ENCODE peak calls at places on chromosomes 1 and 21, in seven cellular contexts. R is HFF-Myc, O is astrocyte, G is SK-N-SH, E is neural progenitor cell, V is AG04450, B is progenitor cell of endocrine pancreas. Z is an unnamed sample.

GRCh38 chr1:31155216-31155806 is 84.4 kb downstream of the NKAIN1 start:
- DNase-seq in R (no peak), O (peak; percentile 49), G (peak; percentile 90), E (peak; percentile 88), V (no peak), B (peak; percentile 57), Z (peak; percentile 70)

GRCh38 chr1:215819114-215819513 is 252.0 kb downstream of the KCTD3 start:
- DNase-seq in R (no peak), O (peak; percentile 39), G (no peak), E (no peak), V (peak; percentile 33), B (no peak), Z (no peak)

GRCh38 chr1:7299994-7300393 is 471.1 kb upstream of the VAMP3 start:
- DNase-seq in R (no peak), O (peak; percentile 88), G (no peak), E (no peak), V (peak; percentile 75), B (no peak), Z (no peak)

GRCh38 chr1:225944387-225944786 is 3.4 kb upstream of the LEFTY2 start:
- DNase-seq in R (no peak), O (no peak), G (no peak), E (no peak), V (no peak), B (no peak), Z (no peak)

GRCh38 chr1:68624233-68624632 is 127.4 kb upstream of the DEPDC1 start:
- DNase-seq in R (no peak), O (peak; percentile 77), G (no peak), E (peak; percentile 13), V (no peak), B (no peak), Z (no peak)

GRCh38 chr1:118984990-118985608 is 3.0 kb downstream of the TBX15 start:
- DNase-seq in R (no peak), O (no peak), G (peak; percentile 14), E (peak; percentile 36), V (no peak), B (no peak), Z (no peak)

GRCh38 chr21:42569732-42570301 is 56.2 kb downstream of the SLC37A1 start:
- DNase-seq in R (no peak), O (no peak), G (no peak), E (no peak), V (no peak), B (no peak), Z (peak; percentile 3)

GRCh38 chr1:15932612-15933011 is 43.3 kb downstream of the ZBTB17 start:
- DNase-seq in R (no peak), O (no peak), G (no peak), E (no peak), V (no peak), B (no peak), Z (no peak)

GRCh38 chr1:193283026-193283425 is 96.6 kb upstream of the B3GALT2 start:
- DNase-seq in R (no peak), O (peak; percentile 49), G (no peak), E (no peak), V (no peak), B (no peak), Z (no peak)

GRCh38 chr1:182257369-182258063 is 134.1 kb downstream of the GLUL start:
- DNase-seq in R (no peak), O (no peak), G (no peak), E (no peak), V (no peak), B (no peak), Z (no peak)

GRCh38 chr1:115191691-115192090 is 102.4 kb upstream of the TSPAN2 start:
- DNase-seq in R (no peak), O (no peak), G (no peak), E (no peak), V (no peak), B (no peak), Z (no peak)

GRCh38 chr1:8985915-8986813 is 40.1 kb downstream of the SLC2A7 start:
- DNase-seq in R (peak; percentile 75), O (peak; percentile 96), G (no peak), E (no peak), V (peak; percentile 81), B (no peak), Z (no peak)

GRCh38 chr1:2848006-2848670 is 46.6 kb upstream of the TTC34 start:
- DNase-seq in R (no peak), O (no peak), G (no peak), E (no peak), V (no peak), B (no peak), Z (no peak)

GRCh38 chr1:200558866-200559459 is 61.6 kb downstream of the KIF14 start:
- DNase-seq in R (peak; percentile 38), O (peak; percentile 40), G (peak; percentile 47), E (peak; percentile 23), V (peak; percentile 41), B (no peak), Z (no peak)

GRCh38 chr21:17727361-17727760 is 91.8 kb downstream of the C21orf91 start:
- DNase-seq in R (no peak), O (no peak), G (no peak), E (no peak), V (no peak), B (no peak), Z (no peak)

GRCh38 chr1:180225403-180225802 is 4.7 kb upstream of the LHX4 start:
- DNase-seq in R (no peak), O (no peak), G (no peak), E (no peak), V (no peak), B (no peak), Z (no peak)

GRCh38 chr1:228344631-228345072 is 62.0 kb downstream of the TRIM11 start:
- DNase-seq in R (no peak), O (no peak), G (no peak), E (no peak), V (no peak), B (no peak), Z (peak; percentile 9)

GRCh38 chr1:119808491-119808890 is 2.8 kb downstream of the REG4 start:
- DNase-seq in R (no peak), O (peak; percentile 20), G (no peak), E (no peak), V (no peak), B (no peak), Z (no peak)

GRCh38 chr1:195590649-195591048 is 1017.6 kb downstream of the KCNT2 start:
- DNase-seq in R (no peak), O (peak; percentile 25), G (no peak), E (no peak), V (no peak), B (no peak), Z (no peak)

GRCh38 chr1:35298464-35298863 is 30.0 kb downstream of the ZMYM4 start:
- DNase-seq in R (no peak), O (peak; percentile 16), G (peak; percentile 44), E (peak; percentile 61), V (no peak), B (no peak), Z (no peak)

GRCh38 chr1:86227026-86227425 is 70.5 kb upstream of the COL24A1 start:
- DNase-seq in R (no peak), O (peak; percentile 96), G (no peak), E (no peak), V (no peak), B (no peak), Z (no peak)

GRCh38 chr1:145799806-145800205 is 24.1 kb downstream of the RNF115 start:
- DNase-seq in R (no peak), O (peak; percentile 53), G (no peak), E (no peak), V (no peak), B (no peak), Z (no peak)
- TF ChIP-seq CTCF in R (no peak), O (no peak), G (no peak), E (no peak), V (no peak), B (no peak), Z (no peak)

DNA sequence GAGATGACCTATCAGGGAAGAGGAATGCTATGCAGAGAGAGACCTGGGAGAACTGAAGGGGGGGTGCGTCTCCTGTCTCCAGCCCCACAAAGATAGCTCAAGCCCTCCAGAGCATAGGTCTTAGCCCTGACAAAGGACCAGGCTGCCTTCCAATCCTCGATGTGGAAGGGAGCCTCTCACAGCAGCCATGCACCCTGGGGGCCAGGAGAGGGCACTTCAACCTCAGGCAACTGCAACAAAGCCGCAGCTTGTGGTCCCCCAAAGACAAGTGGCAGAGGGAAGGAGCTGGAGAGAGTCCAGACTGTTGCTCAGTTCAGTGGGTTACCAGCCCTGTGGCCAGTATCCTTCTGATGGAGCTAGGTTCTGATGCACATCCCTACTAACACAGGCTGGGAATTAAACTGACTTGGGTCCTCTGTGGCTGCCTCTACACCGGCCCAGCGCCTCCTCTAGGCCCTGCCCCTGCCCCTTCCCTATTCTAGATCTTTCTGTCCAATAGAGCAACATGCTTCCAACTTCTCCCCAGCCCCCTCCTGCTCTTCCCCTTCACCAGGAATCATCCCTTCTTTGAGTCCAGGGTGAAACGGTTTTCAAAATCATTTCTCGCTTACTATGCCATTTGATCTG is 100.7 kb upstream of the SPATA6 start:
- DNase-seq in R (peak; percentile 9), O (peak; percentile 41), G (peak; percentile 80), E (peak; percentile 93), V (no peak), B (peak; percentile 56), Z (peak; percentile 89)
- TF ChIP-seq CTCF in R (peak; percentile 60), O (peak; percentile 83), G (peak; percentile 78), E (peak; percentile 92), V (peak; percentile 50), B (peak; percentile 93), Z (peak; percentile 71)

GRCh38 chr1:53525595-53525994 is 66.4 kb downstream of the DMRTB1 start:
- DNase-seq in R (no peak), O (no peak), G (peak; percentile 66), E (peak; percentile 35), V (no peak), B (no peak), Z (peak; percentile 58)
- TF ChIP-seq CTCF in R (no peak), O (no peak), G (no peak), E (peak; percentile 18), V (no peak), B (peak; percentile 33), Z (no peak)

GRCh38 chr1:235679644-235680043 is 30.1 kb upstream of the GNG4 start:
- DNase-seq in R (no peak), O (no peak), G (no peak), E (no peak), V (no peak), B (no peak), Z (no peak)
- TF ChIP-seq CTCF in R (no peak), O (no peak), G (no peak), E (no peak), V (no peak), B (no peak), Z (no peak)

DNA sequence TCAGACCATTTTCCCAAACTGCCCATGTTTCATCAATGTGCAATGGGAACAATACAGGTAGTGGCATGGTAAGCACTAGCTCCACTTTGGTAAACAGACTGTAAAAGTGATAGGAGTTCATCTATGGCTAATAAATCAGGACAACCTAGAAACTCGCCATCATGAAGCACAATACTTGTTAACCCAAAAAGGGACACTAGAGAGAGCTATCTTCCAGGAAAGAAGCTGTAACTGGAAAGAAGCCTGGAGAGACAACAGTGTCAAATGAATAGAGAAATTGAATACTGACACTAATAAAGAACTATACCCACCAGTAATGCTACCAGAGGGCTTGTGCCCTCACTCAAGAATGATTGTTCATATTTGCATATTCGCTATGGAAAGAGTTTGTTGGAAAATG is 164.7 kb upstream of the RGS18 start:
- DNase-seq in R (no peak), O (peak; percentile 1), G (no peak), E (peak; percentile 31), V (peak; percentile 15), B (no peak), Z (no peak)
- TF ChIP-seq CTCF in R (no peak), O (peak; percentile 24), G (peak; percentile 53), E (peak; percentile 49), V (peak; percentile 64), B (no peak), Z (no peak)

Z was measured in glutamatergic neuron.